ENCODE peak calls at places on chromosomes 13 and 19, in four cellular contexts. One of them, this sample, is unnamed. For H3K4me1, the result is how much of the 10 kb centered on the place peaks cover.

GRCh38 chr13:52179925-52180324 is 20.5 kb upstream of the NEK3 start:
- DNase-seq in IMR-90: no peak
- DNase-seq in naive thymus-derived CD4-positive, alpha-beta T cell: no peak
- DNase-seq in OCI-LY7: no peak
- DNase-seq in this sample: no peak

GRCh38 chr13:59103004-59103768 is 1060.5 kb downstream of the DIAPH3 start:
- DNase-seq in naive thymus-derived CD4-positive, alpha-beta T cell: no peak
- DNase-seq in IMR-90: peak
- DNase-seq in OCI-LY7: no peak
- DNase-seq in this sample: no peak

GRCh38 chr19:1248454-1249297 is at the start of gene MIDN:
- DNase-seq in naive thymus-derived CD4-positive, alpha-beta T cell: peak
- DNase-seq in OCI-LY7: peak
- DNase-seq in IMR-90: peak
- DNase-seq in this sample: peak

GRCh38 chr19:32748497-32748896 is 28.9 kb downstream of the TDRD12 start:
- DNase-seq in IMR-90: no peak
- DNase-seq in naive thymus-derived CD4-positive, alpha-beta T cell: no peak
- DNase-seq in OCI-LY7: peak
- DNase-seq in this sample: no peak

GRCh38 chr19:19113040-19113541 is 25.2 kb downstream of the TMEM161A start:
- DNase-seq in IMR-90: peak
- DNase-seq in naive thymus-derived CD4-positive, alpha-beta T cell: no peak
- DNase-seq in OCI-LY7: peak
- DNase-seq in this sample: no peak

GRCh38 chr13:76758257-76758656 is 127.9 kb downstream of the KCTD12 start:
- DNase-seq in naive thymus-derived CD4-positive, alpha-beta T cell: no peak
- DNase-seq in OCI-LY7: no peak
- DNase-seq in IMR-90: no peak
- DNase-seq in this sample: no peak

GRCh38 chr13:113299951-113300350 is 2.9 kb downstream of the LAMP1 start:
- DNase-seq in IMR-90: no peak
- DNase-seq in OCI-LY7: no peak
- DNase-seq in naive thymus-derived CD4-positive, alpha-beta T cell: no peak
- DNase-seq in this sample: no peak

GRCh38 chr13:42883142-42883541 is 101.8 kb downstream of the FAM216B start:
- DNase-seq in IMR-90: no peak
- DNase-seq in OCI-LY7: no peak
- DNase-seq in naive thymus-derived CD4-positive, alpha-beta T cell: no peak
- DNase-seq in this sample: no peak

GRCh38 chr13:46588019-46588418 is 35.0 kb downstream of the LRCH1 start:
- DNase-seq in OCI-LY7: peak
- DNase-seq in naive thymus-derived CD4-positive, alpha-beta T cell: no peak
- DNase-seq in IMR-90: no peak
- DNase-seq in this sample: no peak

GRCh38 chr13:75390229-75390628 is 91.7 kb downstream of the TBC1D4 start:
- DNase-seq in naive thymus-derived CD4-positive, alpha-beta T cell: no peak
- DNase-seq in IMR-90: no peak
- DNase-seq in OCI-LY7: no peak
- DNase-seq in this sample: no peak

GRCh38 chr13:49653478-49653877 is 25.2 kb downstream of the ARL11 start:
- DNase-seq in IMR-90: no peak
- DNase-seq in naive thymus-derived CD4-positive, alpha-beta T cell: no peak
- DNase-seq in OCI-LY7: no peak
- DNase-seq in this sample: no peak

GRCh38 chr13:99228737-99229691 is 28.4 kb downstream of the UBAC2 start:
- DNase-seq in IMR-90: peak
- DNase-seq in OCI-LY7: peak
- DNase-seq in naive thymus-derived CD4-positive, alpha-beta T cell: no peak
- DNase-seq in this sample: peak

GRCh38 chr13:85806553-85807175 is 7.4 kb upstream of the SLITRK6 start:
- DNase-seq in IMR-90: peak
- DNase-seq in OCI-LY7: peak
- DNase-seq in naive thymus-derived CD4-positive, alpha-beta T cell: no peak
- DNase-seq in this sample: peak

GRCh38 chr19:42048992-42049391 is 21.0 kb downstream of the GRIK5 start:
- DNase-seq in OCI-LY7: no peak
- DNase-seq in IMR-90: no peak
- DNase-seq in naive thymus-derived CD4-positive, alpha-beta T cell: no peak
- DNase-seq in this sample: peak

GRCh38 chr13:40221460-40222201 is 444.8 kb downstream of the FOXO1 start:
- DNase-seq in OCI-LY7: no peak
- DNase-seq in naive thymus-derived CD4-positive, alpha-beta T cell: peak
- DNase-seq in IMR-90: no peak
- DNase-seq in this sample: peak

GRCh38 chr13:51523082-51523518 is 61.2 kb upstream of the WDFY2 start:
- DNase-seq in IMR-90: peak
- DNase-seq in naive thymus-derived CD4-positive, alpha-beta T cell: no peak
- DNase-seq in OCI-LY7: no peak
- DNase-seq in this sample: no peak

GRCh38 chr19:4622695-4623421 is 16.5 kb upstream of the TNFAIP8L1 start:
- DNase-seq in IMR-90: no peak
- DNase-seq in naive thymus-derived CD4-positive, alpha-beta T cell: no peak
- DNase-seq in OCI-LY7: no peak
- DNase-seq in this sample: no peak

GRCh38 chr13:102812616-102813287 is 13.8 kb downstream of the BIVM start:
- DNase-seq in naive thymus-derived CD4-positive, alpha-beta T cell: no peak
- DNase-seq in IMR-90: peak
- DNase-seq in OCI-LY7: no peak
- DNase-seq in this sample: peak

GRCh38 chr19:36054733-36055686 is at the start of gene WDR62:
- DNase-seq in naive thymus-derived CD4-positive, alpha-beta T cell: no peak
- DNase-seq in IMR-90: no peak
- DNase-seq in OCI-LY7: peak
- DNase-seq in this sample: no peak

GRCh38 chr19:35037716-35038622 is 3.6 kb upstream of the HPN start:
- DNase-seq in OCI-LY7: no peak
- DNase-seq in naive thymus-derived CD4-positive, alpha-beta T cell: no peak
- DNase-seq in IMR-90: no peak
- DNase-seq in this sample: no peak

GRCh38 chr19:51009061-51009891 is 7.9 kb upstream of the KLK8 start:
- DNase-seq in naive thymus-derived CD4-positive, alpha-beta T cell: no peak
- DNase-seq in OCI-LY7: no peak
- DNase-seq in IMR-90: no peak
- DNase-seq in this sample: no peak

GRCh38 chr19:13116282-13117175 is at the start of gene TRMT1:
- DNase-seq in naive thymus-derived CD4-positive, alpha-beta T cell: peak
- DNase-seq in OCI-LY7: peak
- DNase-seq in IMR-90: peak
- DNase-seq in this sample: peak
- H3K4me1 ChIP-seq in naive thymus-derived CD4-positive, alpha-beta T cell: under half
- H3K4me1 ChIP-seq in OCI-LY7: under half
- H3K4me1 ChIP-seq in IMR-90: under half
- H3K4me1 ChIP-seq in this sample: under half

GRCh38 chr13:44757671-44758070 is 181.5 kb upstream of the TSC22D1 start:
- DNase-seq in naive thymus-derived CD4-positive, alpha-beta T cell: no peak
- DNase-seq in OCI-LY7: no peak
- DNase-seq in IMR-90: no peak
- DNase-seq in this sample: no peak

GRCh38 chr13:44759723-44760360 is 183.7 kb upstream of the TSC22D1 start:
- DNase-seq in naive thymus-derived CD4-positive, alpha-beta T cell: no peak
- DNase-seq in OCI-LY7: no peak
- DNase-seq in IMR-90: peak
- DNase-seq in this sample: peak

GRCh38 chr13:44758595-44759221 is 182.6 kb upstream of the TSC22D1 start:
- DNase-seq in naive thymus-derived CD4-positive, alpha-beta T cell: no peak
- DNase-seq in OCI-LY7: no peak
- DNase-seq in IMR-90: peak
- DNase-seq in this sample: peak

GRCh38 chr13:44760434-44760833 is 184.3 kb upstream of the TSC22D1 start:
- DNase-seq in IMR-90: no peak
- DNase-seq in naive thymus-derived CD4-positive, alpha-beta T cell: no peak
- DNase-seq in OCI-LY7: no peak
- DNase-seq in this sample: no peak

GRCh38 chr13:44759222-44759721 is 183.1 kb upstream of the TSC22D1 start:
- DNase-seq in OCI-LY7: no peak
- DNase-seq in naive thymus-derived CD4-positive, alpha-beta T cell: no peak
- DNase-seq in IMR-90: no peak
- DNase-seq in this sample: no peak
- H3K4me1 ChIP-seq in OCI-LY7: under half
- H3K4me1 ChIP-seq in naive thymus-derived CD4-positive, alpha-beta T cell: under half
- H3K4me1 ChIP-seq in IMR-90: under half
- H3K4me1 ChIP-seq in this sample: under half

DNA sequence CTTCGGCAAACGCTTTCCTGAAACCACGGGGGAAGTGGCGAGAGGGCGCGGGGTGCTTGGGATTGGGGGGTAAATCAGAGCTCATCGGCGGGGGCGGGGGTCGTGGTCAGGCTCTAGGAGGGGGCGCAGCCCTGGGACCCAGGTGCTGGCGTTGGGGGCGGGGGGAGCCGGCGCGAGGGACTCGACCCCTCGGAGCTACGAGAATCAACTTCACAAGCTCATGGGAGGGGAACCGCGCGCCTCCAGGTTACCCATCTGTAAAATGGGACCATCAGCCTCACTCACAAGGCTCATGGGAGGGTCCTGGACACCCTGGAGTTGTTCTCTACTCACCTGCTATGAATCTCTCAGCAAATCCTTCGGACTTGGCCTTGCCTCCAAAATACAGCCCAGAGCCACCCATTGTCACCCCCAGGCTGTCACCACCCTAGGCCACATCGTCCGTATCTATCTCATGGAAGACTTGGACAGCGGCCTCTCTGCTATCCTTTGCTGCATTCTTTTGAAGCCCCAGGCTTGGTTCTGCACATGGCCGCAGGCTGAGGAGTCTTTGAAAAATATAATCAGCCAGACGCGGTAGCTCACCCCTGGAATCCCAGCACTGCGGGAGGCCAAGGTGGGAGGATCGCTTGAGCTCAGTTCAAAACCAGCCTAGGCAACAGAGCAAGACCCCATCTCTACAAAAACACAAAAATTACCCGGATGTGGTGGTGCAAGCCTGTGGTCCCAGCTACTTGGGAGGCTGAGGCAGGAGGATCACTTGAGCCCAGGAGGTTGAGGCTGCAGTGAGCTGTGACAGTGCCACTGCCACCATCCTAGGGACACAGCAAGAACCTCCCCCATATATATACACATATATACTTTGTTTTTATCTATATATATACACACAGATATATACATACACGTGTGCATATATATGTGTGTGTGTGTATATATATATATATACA is 939 bp upstream of the RANBP3 start:
- DNase-seq in naive thymus-derived CD4-positive, alpha-beta T cell: no peak
- DNase-seq in IMR-90: no peak
- DNase-seq in OCI-LY7: peak
- DNase-seq in this sample: no peak
- H3K4me1 ChIP-seq in naive thymus-derived CD4-positive, alpha-beta T cell: under half
- H3K4me1 ChIP-seq in IMR-90: under half
- H3K4me1 ChIP-seq in OCI-LY7: under half
- H3K4me1 ChIP-seq in this sample: under half

GRCh38 chr13:89455741-89456140 is 1784.6 kb downstream of the SLITRK5 start:
- DNase-seq in IMR-90: no peak
- DNase-seq in OCI-LY7: no peak
- DNase-seq in naive thymus-derived CD4-positive, alpha-beta T cell: no peak
- DNase-seq in this sample: peak
- H3K4me1 ChIP-seq in IMR-90: under half
- H3K4me1 ChIP-seq in OCI-LY7: under half
- H3K4me1 ChIP-seq in naive thymus-derived CD4-positive, alpha-beta T cell: under half
- H3K4me1 ChIP-seq in this sample: under half

GRCh38 chr19:16452321-16452720 is 19.4 kb downstream of the EPS15L1 start:
- DNase-seq in IMR-90: no peak
- DNase-seq in OCI-LY7: no peak
- DNase-seq in naive thymus-derived CD4-positive, alpha-beta T cell: no peak
- DNase-seq in this sample: no peak
- H3K4me1 ChIP-seq in IMR-90: under half
- H3K4me1 ChIP-seq in OCI-LY7: half or more
- H3K4me1 ChIP-seq in naive thymus-derived CD4-positive, alpha-beta T cell: under half
- H3K4me1 ChIP-seq in this sample: under half

DNA sequence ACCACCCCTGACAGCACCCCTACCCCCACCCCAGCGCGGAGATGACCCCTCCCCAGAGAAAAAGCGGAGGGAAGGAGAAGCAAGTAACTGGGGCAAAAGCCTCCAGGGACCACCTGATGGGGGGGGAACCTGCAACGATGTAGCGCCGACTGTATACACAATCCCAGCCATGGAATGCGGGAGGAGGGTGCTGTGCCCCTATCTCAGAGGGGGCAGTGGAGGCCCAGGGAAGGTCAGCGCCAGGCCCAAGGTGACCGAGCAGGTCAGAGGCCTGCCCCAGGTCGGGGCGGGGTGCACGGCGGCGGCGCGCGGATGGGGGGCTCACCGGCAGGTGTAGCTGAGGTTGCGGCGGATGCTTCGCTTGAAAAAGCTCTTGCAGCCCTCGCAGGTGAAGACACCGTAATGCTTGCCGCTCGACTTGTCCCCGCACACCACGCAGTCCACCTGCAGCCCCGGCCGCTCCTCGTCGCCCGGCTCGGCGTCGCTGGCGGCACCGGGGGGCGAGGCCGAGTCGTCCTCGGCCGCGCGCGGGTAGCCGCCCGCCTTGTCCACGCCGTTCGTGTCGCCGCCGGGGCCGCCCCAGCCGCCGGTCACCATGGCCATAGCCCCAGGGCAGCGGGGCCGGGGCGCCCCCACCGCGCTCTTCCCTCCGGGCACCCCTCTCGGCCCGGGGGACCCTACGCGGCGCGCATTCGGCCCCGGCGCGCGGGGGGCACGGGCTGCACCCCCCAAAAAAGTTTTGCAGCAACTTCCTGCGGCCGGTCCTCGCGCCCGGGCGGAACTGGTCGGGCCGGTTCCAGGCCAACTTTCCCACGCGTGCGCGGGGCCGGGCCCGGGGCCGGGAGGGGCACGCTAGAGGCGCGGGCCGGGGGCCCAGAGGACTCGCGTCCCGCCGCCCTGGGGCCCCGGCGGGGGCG is 843 bp downstream of the NR2F6 start:
- DNase-seq in naive thymus-derived CD4-positive, alpha-beta T cell: no peak
- DNase-seq in OCI-LY7: peak
- DNase-seq in IMR-90: no peak
- DNase-seq in this sample: no peak
- H3K4me1 ChIP-seq in naive thymus-derived CD4-positive, alpha-beta T cell: under half
- H3K4me1 ChIP-seq in OCI-LY7: under half
- H3K4me1 ChIP-seq in IMR-90: under half
- H3K4me1 ChIP-seq in this sample: under half

DNA sequence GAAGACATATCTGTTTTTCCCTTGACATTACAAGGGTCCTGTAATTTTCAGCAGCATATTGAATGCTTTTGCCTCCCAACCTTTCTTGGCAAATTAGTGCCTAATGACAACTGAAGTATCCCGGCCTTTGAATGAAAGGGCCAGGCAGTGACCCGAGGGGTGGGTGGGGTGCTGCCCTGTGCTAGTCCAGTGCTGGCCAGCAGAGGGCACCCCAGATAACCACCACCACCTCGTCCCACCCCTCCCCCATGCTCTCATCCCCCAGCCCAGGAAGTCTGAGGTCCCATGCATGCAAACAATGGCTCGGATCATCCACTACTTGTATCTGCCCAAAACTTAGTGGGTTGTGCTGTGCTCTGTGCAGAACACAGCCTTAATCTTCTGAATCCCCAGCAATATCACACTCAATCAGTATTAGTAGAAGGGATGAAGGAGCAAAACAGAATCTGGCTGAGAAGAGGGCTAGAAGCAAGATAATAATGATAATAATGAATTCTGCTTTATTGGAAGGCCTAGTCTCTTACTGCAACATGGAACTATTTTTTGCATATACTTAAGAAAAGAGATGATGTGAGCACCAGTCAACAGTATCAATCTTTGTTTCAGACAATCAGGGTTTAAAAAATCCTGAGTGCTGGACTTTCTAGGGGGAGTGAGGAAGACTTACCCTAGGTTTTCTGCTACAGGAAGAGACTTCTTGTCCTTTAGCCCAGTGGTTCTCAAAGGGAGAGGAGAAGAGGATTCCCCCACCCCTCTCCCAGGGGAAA is 3.8 kb downstream of the ATP12A start:
- DNase-seq in IMR-90: peak
- DNase-seq in OCI-LY7: peak
- DNase-seq in naive thymus-derived CD4-positive, alpha-beta T cell: peak
- DNase-seq in this sample: no peak
- H3K4me1 ChIP-seq in IMR-90: under half
- H3K4me1 ChIP-seq in OCI-LY7: under half
- H3K4me1 ChIP-seq in naive thymus-derived CD4-positive, alpha-beta T cell: under half
- H3K4me1 ChIP-seq in this sample: under half